ENCODE peak calls at places on chromosomes 16 and 17, in six cellular contexts. One of them, this sample, is unnamed.

GRCh38 chr17:64019486-64020067 is 856 bp downstream of the ICAM2 start:
- DNase-seq in transverse colon: no peak
- DNase-seq in left ventricle myocardium inferior: no peak
- DNase-seq in dorsolateral prefrontal cortex: no peak
- DNase-seq in heart left ventricle: no peak
- DNase-seq in ascending aorta: peak; percentile 37
- DNase-seq in this sample: no peak

GRCh38 chr17:28953444-28954118 is 2.3 kb upstream of the PHF12 start:
- DNase-seq in transverse colon: peak; percentile 51
- DNase-seq in left ventricle myocardium inferior: no peak
- DNase-seq in dorsolateral prefrontal cortex: peak; percentile 47
- DNase-seq in heart left ventricle: peak; percentile 52
- DNase-seq in ascending aorta: no peak
- DNase-seq in this sample: no peak

GRCh38 chr17:66423436-66423922 is 121.1 kb downstream of the PRKCA start:
- DNase-seq in transverse colon: no peak
- DNase-seq in left ventricle myocardium inferior: no peak
- DNase-seq in dorsolateral prefrontal cortex: no peak
- DNase-seq in heart left ventricle: no peak
- DNase-seq in ascending aorta: no peak
- DNase-seq in this sample: no peak

GRCh38 chr17:66576473-66576872 is 258.4 kb upstream of the CACNG5 start:
- DNase-seq in transverse colon: no peak
- DNase-seq in left ventricle myocardium inferior: no peak
- DNase-seq in dorsolateral prefrontal cortex: no peak
- DNase-seq in heart left ventricle: no peak
- DNase-seq in ascending aorta: no peak
- DNase-seq in this sample: no peak

GRCh38 chr17:69779378-69780214 is 295.4 kb upstream of the KCNJ16 start:
- DNase-seq in transverse colon: no peak
- DNase-seq in left ventricle myocardium inferior: no peak
- DNase-seq in dorsolateral prefrontal cortex: no peak
- DNase-seq in heart left ventricle: no peak
- DNase-seq in ascending aorta: no peak
- DNase-seq in this sample: no peak

GRCh38 chr17:79174905-79175856 is 100.6 kb downstream of the ENGASE start:
- DNase-seq in transverse colon: no peak
- DNase-seq in left ventricle myocardium inferior: no peak
- DNase-seq in dorsolateral prefrontal cortex: no peak
- DNase-seq in heart left ventricle: no peak
- DNase-seq in ascending aorta: no peak
- DNase-seq in this sample: no peak

GRCh38 chr16:10514369-10515055 is 65.9 kb downstream of the EMP2 start:
- DNase-seq in transverse colon: peak; percentile 37
- DNase-seq in left ventricle myocardium inferior: no peak
- DNase-seq in dorsolateral prefrontal cortex: peak; percentile 26
- DNase-seq in heart left ventricle: peak; percentile 45
- DNase-seq in ascending aorta: peak; percentile 84
- DNase-seq in this sample: no peak

GRCh38 chr16:20074089-20074956 is 633 bp upstream of the GPR139 start:
- DNase-seq in transverse colon: no peak
- DNase-seq in left ventricle myocardium inferior: no peak
- DNase-seq in dorsolateral prefrontal cortex: no peak
- DNase-seq in heart left ventricle: no peak
- DNase-seq in ascending aorta: no peak
- DNase-seq in this sample: no peak

GRCh38 chr17:33369149-33369548 is 76.1 kb upstream of the ASIC2 start:
- DNase-seq in transverse colon: no peak
- DNase-seq in left ventricle myocardium inferior: no peak
- DNase-seq in dorsolateral prefrontal cortex: no peak
- DNase-seq in heart left ventricle: no peak
- DNase-seq in ascending aorta: no peak
- DNase-seq in this sample: no peak

GRCh38 chr17:29766796-29767327 is 144.2 kb upstream of the CORO6 start:
- DNase-seq in transverse colon: no peak
- DNase-seq in left ventricle myocardium inferior: no peak
- DNase-seq in dorsolateral prefrontal cortex: no peak
- DNase-seq in heart left ventricle: no peak
- DNase-seq in ascending aorta: no peak
- DNase-seq in this sample: no peak

GRCh38 chr17:42120161-42121065 is 754 bp downstream of the KAT2A start:
- DNase-seq in transverse colon: no peak
- DNase-seq in left ventricle myocardium inferior: no peak
- DNase-seq in dorsolateral prefrontal cortex: no peak
- DNase-seq in heart left ventricle: no peak
- DNase-seq in ascending aorta: no peak
- DNase-seq in this sample: no peak

GRCh38 chr17:58232707-58233156 is 5.7 kb upstream of the LPO start:
- DNase-seq in transverse colon: no peak
- DNase-seq in left ventricle myocardium inferior: no peak
- DNase-seq in dorsolateral prefrontal cortex: no peak
- DNase-seq in heart left ventricle: no peak
- DNase-seq in ascending aorta: no peak
- DNase-seq in this sample: no peak

GRCh38 chr17:50893183-50893993 is 27.2 kb upstream of the TOB1 start:
- DNase-seq in transverse colon: peak; percentile 46
- DNase-seq in left ventricle myocardium inferior: no peak
- DNase-seq in dorsolateral prefrontal cortex: no peak
- DNase-seq in heart left ventricle: peak; percentile 44
- DNase-seq in ascending aorta: no peak
- DNase-seq in this sample: no peak

GRCh38 chr17:37532751-37533150 is 43.1 kb downstream of the DUSP14 start:
- DNase-seq in transverse colon: no peak
- DNase-seq in left ventricle myocardium inferior: no peak
- DNase-seq in dorsolateral prefrontal cortex: no peak
- DNase-seq in heart left ventricle: no peak
- DNase-seq in ascending aorta: no peak
- DNase-seq in this sample: no peak

GRCh38 chr16:29114476-29115012 is 129.7 kb downstream of the LAT start:
- DNase-seq in transverse colon: no peak
- DNase-seq in left ventricle myocardium inferior: no peak
- DNase-seq in dorsolateral prefrontal cortex: no peak
- DNase-seq in heart left ventricle: no peak
- DNase-seq in ascending aorta: no peak
- DNase-seq in this sample: no peak

GRCh38 chr16:1050466-1050865 is 22.1 kb upstream of the SSTR5 start:
- DNase-seq in transverse colon: no peak
- DNase-seq in left ventricle myocardium inferior: no peak
- DNase-seq in dorsolateral prefrontal cortex: no peak
- DNase-seq in heart left ventricle: no peak
- DNase-seq in ascending aorta: no peak
- DNase-seq in this sample: no peak

GRCh38 chr17:19409509-19409908 is 1.5 kb upstream of the RNF112 start:
- DNase-seq in transverse colon: no peak
- DNase-seq in left ventricle myocardium inferior: no peak
- DNase-seq in dorsolateral prefrontal cortex: no peak
- DNase-seq in heart left ventricle: no peak
- DNase-seq in ascending aorta: no peak
- DNase-seq in this sample: no peak

GRCh38 chr17:41125064-41125463 is 1.1 kb upstream of the KRTAP4-12 start:
- DNase-seq in transverse colon: no peak
- DNase-seq in left ventricle myocardium inferior: no peak
- DNase-seq in dorsolateral prefrontal cortex: no peak
- DNase-seq in heart left ventricle: no peak
- DNase-seq in ascending aorta: no peak
- DNase-seq in this sample: no peak

GRCh38 chr16:58685084-58685449 is 497 bp upstream of the SLC38A7 start:
- DNase-seq in transverse colon: no peak
- DNase-seq in left ventricle myocardium inferior: no peak
- DNase-seq in dorsolateral prefrontal cortex: no peak
- DNase-seq in heart left ventricle: peak; percentile 2
- DNase-seq in ascending aorta: no peak
- DNase-seq in this sample: no peak

GRCh38 chr17:27408891-27409290 is 47.4 kb upstream of the KSR1 start:
- DNase-seq in transverse colon: no peak
- DNase-seq in left ventricle myocardium inferior: no peak
- DNase-seq in dorsolateral prefrontal cortex: no peak
- DNase-seq in heart left ventricle: no peak
- DNase-seq in ascending aorta: no peak
- DNase-seq in this sample: no peak

GRCh38 chr17:3012926-3013581 is 50.4 kb downstream of the OR1D5 start:
- DNase-seq in transverse colon: peak; percentile 70
- DNase-seq in left ventricle myocardium inferior: peak; percentile 44
- DNase-seq in dorsolateral prefrontal cortex: peak; percentile 83
- DNase-seq in heart left ventricle: peak; percentile 61
- DNase-seq in ascending aorta: peak; percentile 72
- DNase-seq in this sample: no peak

GRCh38 chr16:86931410-86931941 is 353.1 kb downstream of the FOXL1 start:
- DNase-seq in transverse colon: no peak
- DNase-seq in left ventricle myocardium inferior: peak; percentile 72
- DNase-seq in dorsolateral prefrontal cortex: no peak
- DNase-seq in heart left ventricle: peak; percentile 84
- DNase-seq in ascending aorta: peak; percentile 80
- DNase-seq in this sample: no peak

GRCh38 chr17:65559802-65560627 is 1.4 kb downstream of the AXIN2 start:
- DNase-seq in transverse colon: peak; percentile 43
- DNase-seq in left ventricle myocardium inferior: peak; percentile 41
- DNase-seq in dorsolateral prefrontal cortex: no peak
- DNase-seq in heart left ventricle: peak; percentile 63
- DNase-seq in ascending aorta: no peak
- DNase-seq in this sample: no peak

GRCh38 chr17:32783602-32784001 is 93.3 kb downstream of the MYO1D start:
- DNase-seq in transverse colon: no peak
- DNase-seq in left ventricle myocardium inferior: no peak
- DNase-seq in dorsolateral prefrontal cortex: no peak
- DNase-seq in heart left ventricle: no peak
- DNase-seq in ascending aorta: no peak
- DNase-seq in this sample: no peak

GRCh38 chr16:80029381-80029630 is 428.8 kb upstream of the MAF start:
- DNase-seq in transverse colon: no peak
- DNase-seq in left ventricle myocardium inferior: no peak
- DNase-seq in dorsolateral prefrontal cortex: no peak
- DNase-seq in heart left ventricle: no peak
- DNase-seq in ascending aorta: no peak
- DNase-seq in this sample: no peak

GRCh38 chr17:58305626-58306025 is 23.0 kb downstream of the TSPOAP1 start:
- DNase-seq in transverse colon: no peak
- DNase-seq in left ventricle myocardium inferior: no peak
- DNase-seq in dorsolateral prefrontal cortex: no peak
- DNase-seq in heart left ventricle: no peak
- DNase-seq in ascending aorta: peak; percentile 42
- DNase-seq in this sample: no peak

GRCh38 chr17:44523672-44523972 is 20.4 kb upstream of the GPATCH8 start:
- DNase-seq in transverse colon: no peak
- DNase-seq in left ventricle myocardium inferior: no peak
- DNase-seq in dorsolateral prefrontal cortex: no peak
- DNase-seq in heart left ventricle: no peak
- DNase-seq in ascending aorta: no peak
- DNase-seq in this sample: no peak

GRCh38 chr17:44527954-44528353 is 24.7 kb upstream of the GPATCH8 start:
- DNase-seq in transverse colon: no peak
- DNase-seq in left ventricle myocardium inferior: no peak
- DNase-seq in dorsolateral prefrontal cortex: no peak
- DNase-seq in heart left ventricle: no peak
- DNase-seq in ascending aorta: no peak
- DNase-seq in this sample: no peak

GRCh38 chr17:44518032-44518431 is 14.8 kb upstream of the GPATCH8 start:
- DNase-seq in transverse colon: no peak
- DNase-seq in left ventricle myocardium inferior: no peak
- DNase-seq in dorsolateral prefrontal cortex: no peak
- DNase-seq in heart left ventricle: no peak
- DNase-seq in ascending aorta: no peak
- DNase-seq in this sample: no peak

GRCh38 chr17:44527102-44527501 is 23.9 kb upstream of the GPATCH8 start:
- DNase-seq in transverse colon: no peak
- DNase-seq in left ventricle myocardium inferior: no peak
- DNase-seq in dorsolateral prefrontal cortex: no peak
- DNase-seq in heart left ventricle: no peak
- DNase-seq in ascending aorta: no peak
- DNase-seq in this sample: no peak

GRCh38 chr17:44522883-44523671 is 19.9 kb upstream of the GPATCH8 start:
- DNase-seq in transverse colon: peak; percentile 77
- DNase-seq in left ventricle myocardium inferior: peak; percentile 65
- DNase-seq in dorsolateral prefrontal cortex: no peak
- DNase-seq in heart left ventricle: peak; percentile 73
- DNase-seq in ascending aorta: peak; percentile 73
- DNase-seq in this sample: no peak
- H3K4me3 ChIP-seq in transverse colon: no peak overlapping the region
- H3K4me3 ChIP-seq in left ventricle myocardium inferior: no peak overlapping the region
- H3K4me3 ChIP-seq in dorsolateral prefrontal cortex: no peak overlapping the region
- H3K4me3 ChIP-seq in heart left ventricle: no peak overlapping the region
- H3K4me3 ChIP-seq in ascending aorta: no peak overlapping the region
- H3K4me3 ChIP-seq in this sample: no peak overlapping the region

DNA sequence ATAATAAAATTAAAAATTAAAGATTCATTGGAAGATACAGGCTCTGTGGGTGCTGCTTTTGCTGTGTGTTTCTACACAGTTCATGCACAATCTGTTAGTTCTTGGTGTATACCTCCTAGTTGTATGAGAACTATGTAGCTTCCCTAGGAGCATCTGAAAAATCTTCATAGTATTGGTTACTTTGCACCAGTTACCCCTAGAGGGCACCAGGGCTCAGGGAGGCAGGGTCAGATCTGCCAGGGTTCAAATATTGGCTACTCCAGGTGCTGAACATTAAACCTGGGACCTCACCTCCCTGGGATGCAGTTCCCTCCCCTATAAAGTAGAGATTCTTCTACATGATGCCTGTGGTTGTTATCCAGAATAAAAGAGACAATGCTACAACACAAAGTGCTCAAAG is 583.0 kb upstream of the CDH11 start:
- DNase-seq in transverse colon: no peak
- DNase-seq in left ventricle myocardium inferior: no peak
- DNase-seq in dorsolateral prefrontal cortex: no peak
- DNase-seq in heart left ventricle: no peak
- DNase-seq in ascending aorta: no peak
- DNase-seq in this sample: no peak
- TF ChIP-seq CTCF in transverse colon: no peak
- TF ChIP-seq CTCF in left ventricle myocardium inferior: peak; percentile 42
- TF ChIP-seq CTCF in dorsolateral prefrontal cortex: no peak
- TF ChIP-seq CTCF in heart left ventricle: peak; percentile 10
- TF ChIP-seq CTCF in ascending aorta: no peak
- TF ChIP-seq CTCF in this sample: peak; percentile 15

GRCh38 chr17:74928786-74929185 is 4.7 kb downstream of the OTOP2 start:
- DNase-seq in transverse colon: no peak
- DNase-seq in left ventricle myocardium inferior: no peak
- DNase-seq in dorsolateral prefrontal cortex: no peak
- DNase-seq in heart left ventricle: no peak
- DNase-seq in ascending aorta: no peak
- DNase-seq in this sample: no peak
- H3K27me3 ChIP-seq in transverse colon: peaks cover 82% of the 10 kb centered on the region
- H3K27me3 ChIP-seq in left ventricle myocardium inferior: peaks cover 100% of the 10 kb centered on the region
- H3K27me3 ChIP-seq in dorsolateral prefrontal cortex: peaks cover 54% of the 10 kb centered on the region
- H3K27me3 ChIP-seq in heart left ventricle: peaks cover 65% of the 10 kb centered on the region
- H3K27me3 ChIP-seq in ascending aorta: peaks cover 9% of the 10 kb centered on the region
- H3K27me3 ChIP-seq in this sample: peaks cover 80% of the 10 kb centered on the region

DNA sequence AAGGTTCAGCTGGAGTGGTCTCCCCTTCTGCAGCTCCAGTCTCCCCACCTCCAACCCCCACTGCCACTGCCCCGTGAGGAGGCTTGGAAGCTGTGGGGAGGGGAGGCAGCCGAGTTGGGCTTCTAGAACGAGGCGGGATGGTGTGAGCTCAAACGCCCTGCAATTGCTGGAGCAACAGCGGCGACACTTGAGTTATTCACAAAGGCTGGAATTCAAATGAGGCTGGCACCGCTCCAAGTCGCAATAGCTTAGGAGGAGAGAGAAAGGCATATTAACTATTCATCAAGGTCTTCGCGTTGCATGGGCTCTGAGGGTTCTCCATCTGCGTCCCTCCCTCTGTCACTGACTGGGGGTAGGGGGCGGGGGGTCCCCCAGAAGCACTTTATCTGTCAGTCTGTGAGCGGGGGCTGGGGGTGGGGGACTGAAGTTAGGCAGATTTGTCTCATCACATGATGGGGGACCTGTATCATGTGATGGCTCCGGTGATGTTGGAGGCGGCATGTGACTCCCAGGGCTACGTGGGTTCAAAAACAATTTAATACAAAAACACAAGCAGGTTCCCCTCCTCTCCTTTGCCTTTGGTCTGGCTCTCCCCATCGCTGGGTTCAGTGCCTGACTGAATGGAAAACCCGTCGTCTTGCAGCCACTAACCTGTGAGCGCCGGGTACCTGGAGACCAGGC is 70.5 kb downstream of the RBBP6 start:
- DNase-seq in transverse colon: peak; percentile 42
- DNase-seq in left ventricle myocardium inferior: peak; percentile 35
- DNase-seq in dorsolateral prefrontal cortex: peak; percentile 71
- DNase-seq in heart left ventricle: peak; percentile 57
- DNase-seq in ascending aorta: peak; percentile 78
- DNase-seq in this sample: no peak
- H3K4me3 ChIP-seq in transverse colon: no peak overlapping the region
- H3K4me3 ChIP-seq in left ventricle myocardium inferior: peak overlapping the region; percentile 55
- H3K4me3 ChIP-seq in dorsolateral prefrontal cortex: peak overlapping the region; percentile 78
- H3K4me3 ChIP-seq in heart left ventricle: peak overlapping the region; percentile 52
- H3K4me3 ChIP-seq in ascending aorta: peak overlapping the region; percentile 62
- H3K4me3 ChIP-seq in this sample: peak overlapping the region; percentile 46

This sample was measured in esophagus squamous epithelium.